ENCODE peak calls at places on chromosomes 1 and 21, in nine cellular contexts. H, Q, T, R, U, E, L, A and D are unnamed samples. For H3K4me1, the result is how much of the 10 kb centered on the place peaks cover.

GRCh38 chr1:21322681-21323016 is 32.4 kb upstream of the ECE1 start:
- DNase-seq in E (no peak), H (no peak), R (no peak), T (no peak), U (no peak), Q (no peak), A (no peak), L (no peak), D (peak)

GRCh38 chr1:13775446-13775845 is 75.5 kb downstream of the PRDM2 start:
- DNase-seq in H (no peak), Q (no peak), L (no peak), A (peak), R (no peak), U (no peak), E (no peak), T (no peak), D (no peak)

GRCh38 chr1:117607471-117607870 is 1.6 kb downstream of the TENT5C start:
- DNase-seq in Q (no peak), T (no peak), U (peak), H (no peak), L (peak), E (no peak), R (no peak), A (no peak), D (peak)

GRCh38 chr1:174225499-174226204 is 66.3 kb downstream of the RABGAP1L start:
- DNase-seq in E (no peak), R (no peak), L (no peak), Q (no peak), H (no peak), A (no peak), U (no peak), T (no peak), D (no peak)

GRCh38 chr1:223714849-223715709 is 2.7 kb downstream of the CAPN2 start:
- DNase-seq in U (peak), H (peak), Q (peak), T (no peak), R (no peak), E (no peak), L (peak), A (peak), D (peak)

GRCh38 chr1:161119379-161120061 is 1.6 kb downstream of the NIT1 start:
- DNase-seq in L (peak), Q (no peak), T (no peak), R (no peak), A (peak), E (no peak), H (peak), U (peak), D (peak)

GRCh38 chr21:35257413-35257812 is 208.3 kb upstream of the RUNX1 start:
- DNase-seq in E (no peak), H (peak), L (peak), R (peak), A (peak), U (no peak), T (no peak), Q (peak), D (no peak)

GRCh38 chr1:156167536-156167935 is 14.2 kb downstream of the SEMA4A start:
- DNase-seq in A (no peak), Q (no peak), U (no peak), R (no peak), L (peak), E (no peak), H (no peak), T (no peak), D (no peak)

GRCh38 chr1:226671268-226671667 is 67.8 kb downstream of the ITPKB start:
- DNase-seq in H (no peak), R (no peak), L (no peak), A (no peak), Q (no peak), E (no peak), T (no peak), U (no peak), D (no peak)

GRCh38 chr1:19625264-19625663 is 18.8 kb upstream of the NBL1 start:
- DNase-seq in L (no peak), T (no peak), U (no peak), R (no peak), H (no peak), Q (no peak), E (no peak), A (no peak), D (no peak)

GRCh38 chr1:19633106-19633505 is 11.0 kb upstream of the NBL1 start:
- DNase-seq in Q (no peak), L (no peak), A (no peak), R (no peak), E (no peak), H (no peak), U (no peak), T (no peak), D (no peak)

GRCh38 chr1:19630720-19631119 is 13.4 kb upstream of the NBL1 start:
- DNase-seq in A (no peak), T (no peak), U (no peak), R (no peak), E (no peak), Q (no peak), H (no peak), L (no peak), D (no peak)

GRCh38 chr1:19623523-19623922 is 20.6 kb upstream of the NBL1 start:
- DNase-seq in R (no peak), A (peak), T (no peak), L (no peak), E (no peak), Q (no peak), H (no peak), U (no peak), D (no peak)

GRCh38 chr1:19628879-19629278 is 15.2 kb upstream of the NBL1 start:
- DNase-seq in Q (no peak), A (no peak), L (no peak), H (no peak), R (no peak), T (no peak), E (no peak), U (no peak), D (no peak)
- H3K27ac ChIP-seq in Q (no peak), A (no peak), L (no peak), H (no peak), R (no peak), T (no peak), E (peak), U (no peak), D (no peak)

GRCh38 chr1:151837841-151838490 is 1.7 kb downstream of the C2CD4D start:
- DNase-seq in U (peak), R (no peak), H (no peak), E (no peak), L (no peak), T (no peak), A (peak), Q (peak), D (no peak)

GRCh38 chr1:151833172-151833571 is 1.6 kb upstream of the RORC start:
- DNase-seq in L (no peak), T (no peak), Q (no peak), A (no peak), E (no peak), U (no peak), R (no peak), H (no peak), D (no peak)

GRCh38 chr1:151837197-151837596 is 2.4 kb downstream of the C2CD4D start:
- DNase-seq in T (no peak), E (no peak), U (no peak), Q (no peak), A (no peak), L (no peak), H (no peak), R (no peak), D (no peak)

GRCh38 chr1:151834239-151834638 is 2.6 kb upstream of the RORC start:
- DNase-seq in L (no peak), Q (no peak), E (no peak), R (no peak), H (no peak), A (no peak), T (no peak), U (no peak), D (no peak)

DNA sequence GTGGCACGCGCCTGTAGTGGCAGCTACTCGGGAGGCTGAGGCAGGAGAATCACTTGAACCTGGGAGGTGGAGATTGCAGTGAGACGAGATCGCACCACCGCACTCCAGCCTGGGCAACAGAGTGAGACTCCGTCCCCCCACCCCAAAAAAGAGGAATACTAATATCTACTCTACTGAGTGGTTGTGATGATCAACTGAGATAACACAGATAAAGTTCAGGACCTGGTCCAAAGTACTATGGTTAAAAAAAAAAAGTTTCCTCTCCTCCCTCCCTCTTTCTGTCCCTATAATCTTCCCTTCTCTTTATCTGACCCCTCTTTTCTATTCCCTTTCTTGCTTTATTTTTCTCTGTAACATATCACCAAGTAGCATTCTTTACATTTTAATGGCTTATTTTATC is 4.0 kb upstream of the RORC start:
- DNase-seq in Q (no peak), L (no peak), U (no peak), H (no peak), E (no peak), A (no peak), R (no peak), T (no peak), D (no peak)
- H3K4me1 ChIP-seq in Q (under half), L (under half), U (under half), H (under half), E (half or more), A (under half), R (under half), T (under half), D (under half)

DNA sequence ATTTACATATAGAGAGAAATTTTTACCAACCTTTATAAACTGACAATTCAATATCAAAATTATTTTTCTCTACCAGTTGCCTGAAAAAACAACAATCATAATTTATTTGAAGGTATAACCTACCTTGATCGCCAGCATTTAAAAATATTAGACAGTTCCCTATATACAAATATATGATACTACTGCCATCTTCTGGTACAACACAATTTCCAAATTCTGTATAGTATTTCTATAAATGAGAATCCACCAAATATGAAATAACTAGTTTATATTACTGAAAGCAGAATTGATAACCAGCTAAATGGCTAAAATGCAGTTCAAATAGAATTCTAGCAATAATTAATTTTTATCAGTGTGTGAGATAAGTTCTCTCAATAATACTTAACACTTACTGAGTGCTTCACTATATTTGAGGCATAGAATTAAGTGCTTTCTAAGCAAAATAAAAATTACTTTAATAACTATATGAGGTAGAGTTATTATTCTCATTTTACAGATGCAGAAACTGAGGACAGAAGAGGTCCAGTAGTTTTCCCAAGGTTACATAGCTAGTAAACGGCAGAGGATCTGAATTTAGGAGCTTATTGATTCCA is 75.6 kb downstream of the PIGK start:
- DNase-seq in A (peak), T (no peak), E (no peak), L (no peak), H (no peak), R (no peak), Q (no peak), U (no peak), D (no peak)
- TF ChIP-seq CTCF in A (peak), T (no peak), E (no peak), L (peak), H (peak), R (peak), Q (peak), U (peak), D (peak)

GRCh38 chr1:236009193-236009592 is 55.7 kb downstream of the NID1 start:
- DNase-seq in H (no peak), E (no peak), R (no peak), U (no peak), Q (no peak), A (peak), L (no peak), T (no peak), D (no peak)

GRCh38 chr1:236009857-236010256 is 55.0 kb downstream of the NID1 start:
- DNase-seq in T (no peak), H (no peak), Q (no peak), U (no peak), E (no peak), R (no peak), A (peak), L (peak), D (no peak)

GRCh38 chr1:236010443-236010842 is 54.4 kb downstream of the NID1 start:
- DNase-seq in A (no peak), E (no peak), L (no peak), R (no peak), H (no peak), Q (no peak), U (no peak), T (no peak), D (no peak)

GRCh38 chr1:236013330-236013729 is 51.6 kb downstream of the NID1 start:
- DNase-seq in U (no peak), E (no peak), H (no peak), R (no peak), Q (no peak), A (no peak), L (no peak), T (no peak), D (no peak)

DNA sequence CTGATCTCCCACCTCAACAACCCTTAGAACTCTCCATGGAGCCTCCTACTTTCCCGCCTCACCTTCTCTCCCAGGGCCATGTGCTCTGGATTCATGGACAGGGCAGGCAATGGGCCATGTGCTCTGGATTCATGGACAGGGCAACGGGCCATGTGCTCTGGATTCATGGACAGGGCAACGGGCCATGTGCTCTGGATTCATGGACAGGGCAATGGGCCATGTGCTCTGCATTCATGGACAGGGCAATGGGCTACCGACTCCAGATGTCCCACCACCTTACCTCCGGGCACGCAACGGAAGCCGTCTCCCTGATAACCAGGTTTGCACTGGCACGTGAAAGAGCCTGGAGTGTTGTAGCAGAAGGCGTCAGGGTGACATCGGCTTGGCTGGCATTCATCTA is 53.2 kb downstream of the NID1 start:
- DNase-seq in L (no peak), E (no peak), R (no peak), H (no peak), U (no peak), T (no peak), A (no peak), Q (no peak), D (no peak)
- H3K27ac ChIP-seq in L (no peak), E (peak), R (no peak), H (no peak), U (no peak), T (peak), A (no peak), Q (no peak), D (no peak)

DNA sequence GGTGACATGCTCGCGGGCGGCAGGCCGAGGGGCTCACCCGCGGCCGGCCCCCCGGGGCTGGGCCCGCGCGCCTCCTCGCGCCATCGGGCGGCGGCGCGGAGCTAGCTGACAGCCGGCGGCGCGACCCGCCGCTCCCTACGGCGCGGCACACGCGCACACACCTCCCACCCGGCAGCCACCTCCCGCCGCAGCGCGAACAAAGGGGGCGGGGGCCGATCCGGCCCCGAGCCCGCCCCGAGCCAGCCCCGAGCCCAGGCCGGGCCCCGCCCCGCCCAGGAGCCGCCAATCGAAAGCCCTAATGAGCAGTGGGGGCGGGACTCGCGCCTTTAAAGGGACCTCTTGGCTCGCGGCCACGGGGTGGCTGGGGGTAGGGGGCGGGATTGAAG is at the start of gene KIF21B:
- DNase-seq in E (peak), H (no peak), U (peak), A (no peak), L (no peak), Q (peak), R (peak), T (peak), D (peak)
- H3K4me1 ChIP-seq in E (half or more), H (under half), U (under half), A (under half), L (under half), Q (under half), R (under half), T (under half), D (under half)